ENCODE peak calls at places on chromosomes 7 and 10, in nine cellular contexts. One of them, this sample, is unnamed.

GRCh38 chr10:29276251-29276850 is 12.5 kb upstream of the LYZL1 start:
- DNase-seq in psoas muscle: no peak
- DNase-seq in fibroblast of lung: no peak
- DNase-seq in GM20000: no peak
- DNase-seq in nephron progenitor cell: no peak
- DNase-seq in hepatocyte: no peak
- DNase-seq in Caco-2: no peak
- DNase-seq in endothelial cell: no peak
- DNase-seq in MCF 10A: no peak
- DNase-seq in this sample: no peak

GRCh38 chr7:132485600-132486594 is 90.4 kb downstream of the PLXNA4 start:
- DNase-seq in GM20000: no peak
- DNase-seq in hepatocyte: no peak
- DNase-seq in endothelial cell: no peak
- DNase-seq in nephron progenitor cell: no peak
- DNase-seq in MCF 10A: no peak
- DNase-seq in Caco-2: no peak
- DNase-seq in psoas muscle: peak; percentile 66
- DNase-seq in fibroblast of lung: peak; percentile 38
- DNase-seq in this sample: no peak

GRCh38 chr7:15581352-15581951 is 19.6 kb upstream of the AGMO start:
- DNase-seq in MCF 10A: no peak
- DNase-seq in fibroblast of lung: no peak
- DNase-seq in hepatocyte: no peak
- DNase-seq in GM20000: no peak
- DNase-seq in Caco-2: no peak
- DNase-seq in psoas muscle: no peak
- DNase-seq in nephron progenitor cell: no peak
- DNase-seq in endothelial cell: no peak
- DNase-seq in this sample: no peak

GRCh38 chr7:151104411-151105235 is 18.3 kb downstream of the AGAP3 start:
- DNase-seq in MCF 10A: no peak
- DNase-seq in GM20000: no peak
- DNase-seq in psoas muscle: no peak
- DNase-seq in hepatocyte: no peak
- DNase-seq in fibroblast of lung: peak; percentile 94
- DNase-seq in nephron progenitor cell: no peak
- DNase-seq in endothelial cell: no peak
- DNase-seq in Caco-2: no peak
- DNase-seq in this sample: no peak

GRCh38 chr7:130734525-130735272 is 692 bp upstream of the KLF14 start:
- DNase-seq in endothelial cell: no peak
- DNase-seq in GM20000: peak; percentile 19
- DNase-seq in hepatocyte: no peak
- DNase-seq in Caco-2: no peak
- DNase-seq in psoas muscle: no peak
- DNase-seq in fibroblast of lung: no peak
- DNase-seq in MCF 10A: no peak
- DNase-seq in nephron progenitor cell: no peak
- DNase-seq in this sample: no peak

GRCh38 chr10:96017227-96017687 is 26.1 kb upstream of the CCNJ start:
- DNase-seq in hepatocyte: peak; percentile 82
- DNase-seq in GM20000: peak; percentile 68
- DNase-seq in endothelial cell: peak; percentile 56
- DNase-seq in psoas muscle: no peak
- DNase-seq in MCF 10A: peak; percentile 75
- DNase-seq in fibroblast of lung: peak; percentile 34
- DNase-seq in Caco-2: peak; percentile 75
- DNase-seq in nephron progenitor cell: peak; percentile 36
- DNase-seq in this sample: peak; percentile 36

GRCh38 chr7:28813238-28813962 is 144.7 kb downstream of the TRIL start:
- DNase-seq in GM20000: no peak
- DNase-seq in psoas muscle: peak; percentile 55
- DNase-seq in endothelial cell: no peak
- DNase-seq in fibroblast of lung: no peak
- DNase-seq in nephron progenitor cell: no peak
- DNase-seq in MCF 10A: no peak
- DNase-seq in Caco-2: no peak
- DNase-seq in hepatocyte: no peak
- DNase-seq in this sample: no peak

GRCh38 chr10:125056161-125057132 is 103.9 kb downstream of the CTBP2 start:
- DNase-seq in hepatocyte: no peak
- DNase-seq in psoas muscle: peak; percentile 69
- DNase-seq in nephron progenitor cell: no peak
- DNase-seq in MCF 10A: no peak
- DNase-seq in GM20000: no peak
- DNase-seq in Caco-2: no peak
- DNase-seq in endothelial cell: no peak
- DNase-seq in fibroblast of lung: no peak
- DNase-seq in this sample: no peak

GRCh38 chr10:52300599-52301277 is 13.3 kb upstream of the DKK1 start:
- DNase-seq in hepatocyte: no peak
- DNase-seq in MCF 10A: no peak
- DNase-seq in GM20000: no peak
- DNase-seq in nephron progenitor cell: no peak
- DNase-seq in Caco-2: no peak
- DNase-seq in endothelial cell: no peak
- DNase-seq in psoas muscle: no peak
- DNase-seq in fibroblast of lung: no peak
- DNase-seq in this sample: no peak

GRCh38 chr7:138886501-138886917 is 88.5 kb upstream of the ATP6V0A4 start:
- DNase-seq in hepatocyte: peak; percentile 76
- DNase-seq in endothelial cell: peak; percentile 27
- DNase-seq in GM20000: peak; percentile 75
- DNase-seq in MCF 10A: peak; percentile 72
- DNase-seq in Caco-2: peak; percentile 55
- DNase-seq in psoas muscle: no peak
- DNase-seq in fibroblast of lung: peak; percentile 59
- DNase-seq in nephron progenitor cell: no peak
- DNase-seq in this sample: no peak

GRCh38 chr7:3000566-3000965 is 43.1 kb downstream of the CARD11 start:
- DNase-seq in Caco-2: no peak
- DNase-seq in psoas muscle: no peak
- DNase-seq in GM20000: no peak
- DNase-seq in fibroblast of lung: no peak
- DNase-seq in endothelial cell: no peak
- DNase-seq in MCF 10A: no peak
- DNase-seq in nephron progenitor cell: no peak
- DNase-seq in hepatocyte: no peak
- DNase-seq in this sample: no peak

GRCh38 chr10:85648279-85648754 is 718.3 kb downstream of the GRID1 start:
- DNase-seq in fibroblast of lung: peak; percentile 27
- DNase-seq in hepatocyte: peak; percentile 33
- DNase-seq in nephron progenitor cell: no peak
- DNase-seq in GM20000: no peak
- DNase-seq in MCF 10A: peak; percentile 73
- DNase-seq in endothelial cell: no peak
- DNase-seq in Caco-2: no peak
- DNase-seq in psoas muscle: peak; percentile 56
- DNase-seq in this sample: no peak

GRCh38 chr10:31520982-31521381 is 202.0 kb downstream of the ZEB1 start:
- DNase-seq in fibroblast of lung: no peak
- DNase-seq in endothelial cell: no peak
- DNase-seq in Caco-2: no peak
- DNase-seq in nephron progenitor cell: no peak
- DNase-seq in psoas muscle: no peak
- DNase-seq in GM20000: no peak
- DNase-seq in hepatocyte: no peak
- DNase-seq in MCF 10A: no peak
- DNase-seq in this sample: no peak

GRCh38 chr7:106959753-106960152 is 84.8 kb upstream of the PRKAR2B start:
- DNase-seq in fibroblast of lung: no peak
- DNase-seq in hepatocyte: peak; percentile 18
- DNase-seq in GM20000: peak; percentile 11
- DNase-seq in endothelial cell: peak; percentile 45
- DNase-seq in MCF 10A: peak; percentile 10
- DNase-seq in psoas muscle: no peak
- DNase-seq in Caco-2: peak; percentile 14
- DNase-seq in nephron progenitor cell: peak; percentile 21
- DNase-seq in this sample: peak; percentile 15

GRCh38 chr7:45160374-45160773 is 2.8 kb downstream of the RAMP3 start:
- DNase-seq in hepatocyte: no peak
- DNase-seq in fibroblast of lung: no peak
- DNase-seq in MCF 10A: no peak
- DNase-seq in psoas muscle: peak; percentile 14
- DNase-seq in endothelial cell: no peak
- DNase-seq in GM20000: peak; percentile 60
- DNase-seq in nephron progenitor cell: no peak
- DNase-seq in Caco-2: no peak
- DNase-seq in this sample: no peak

GRCh38 chr10:119098576-119098975 is 5.3 kb upstream of the DENND10 start:
- DNase-seq in fibroblast of lung: no peak
- DNase-seq in nephron progenitor cell: no peak
- DNase-seq in hepatocyte: no peak
- DNase-seq in Caco-2: no peak
- DNase-seq in GM20000: no peak
- DNase-seq in MCF 10A: no peak
- DNase-seq in endothelial cell: no peak
- DNase-seq in psoas muscle: no peak
- DNase-seq in this sample: no peak

GRCh38 chr10:4656576-4657194 is 169.3 kb upstream of the AKR1E2 start:
- DNase-seq in Caco-2: peak; percentile 71
- DNase-seq in nephron progenitor cell: peak; percentile 57
- DNase-seq in fibroblast of lung: peak; percentile 53
- DNase-seq in MCF 10A: peak; percentile 76
- DNase-seq in psoas muscle: peak; percentile 63
- DNase-seq in hepatocyte: peak; percentile 83
- DNase-seq in GM20000: peak; percentile 38
- DNase-seq in endothelial cell: peak; percentile 62
- DNase-seq in this sample: peak; percentile 28

GRCh38 chr10:30056767-30057355 is 2.5 kb downstream of the JCAD start:
- DNase-seq in endothelial cell: no peak
- DNase-seq in fibroblast of lung: peak; percentile 33
- DNase-seq in Caco-2: no peak
- DNase-seq in psoas muscle: no peak
- DNase-seq in nephron progenitor cell: peak; percentile 35
- DNase-seq in hepatocyte: no peak
- DNase-seq in MCF 10A: no peak
- DNase-seq in GM20000: no peak
- DNase-seq in this sample: no peak

GRCh38 chr7:102836977-102837376 is 75.8 kb upstream of the LRRC17 start:
- DNase-seq in MCF 10A: no peak
- DNase-seq in nephron progenitor cell: no peak
- DNase-seq in hepatocyte: no peak
- DNase-seq in endothelial cell: no peak
- DNase-seq in psoas muscle: no peak
- DNase-seq in Caco-2: no peak
- DNase-seq in GM20000: no peak
- DNase-seq in fibroblast of lung: no peak
- DNase-seq in this sample: no peak

GRCh38 chr10:19549503-19549902 is 266.7 kb upstream of the PLXDC2 start:
- DNase-seq in endothelial cell: no peak
- DNase-seq in psoas muscle: no peak
- DNase-seq in nephron progenitor cell: no peak
- DNase-seq in MCF 10A: peak; percentile 53
- DNase-seq in fibroblast of lung: no peak
- DNase-seq in hepatocyte: no peak
- DNase-seq in Caco-2: no peak
- DNase-seq in GM20000: no peak
- DNase-seq in this sample: no peak

GRCh38 chr10:7056216-7056615 is 354.6 kb downstream of the SFMBT2 start:
- DNase-seq in Caco-2: no peak
- DNase-seq in hepatocyte: no peak
- DNase-seq in MCF 10A: no peak
- DNase-seq in fibroblast of lung: no peak
- DNase-seq in nephron progenitor cell: no peak
- DNase-seq in psoas muscle: no peak
- DNase-seq in GM20000: no peak
- DNase-seq in endothelial cell: no peak
- DNase-seq in this sample: no peak

GRCh38 chr10:7053195-7053594 is 357.6 kb downstream of the SFMBT2 start:
- DNase-seq in hepatocyte: no peak
- DNase-seq in endothelial cell: no peak
- DNase-seq in Caco-2: no peak
- DNase-seq in GM20000: no peak
- DNase-seq in psoas muscle: no peak
- DNase-seq in MCF 10A: no peak
- DNase-seq in nephron progenitor cell: no peak
- DNase-seq in fibroblast of lung: no peak
- DNase-seq in this sample: no peak

GRCh38 chr10:7054915-7055314 is 355.9 kb downstream of the SFMBT2 start:
- DNase-seq in psoas muscle: no peak
- DNase-seq in MCF 10A: peak; percentile 52
- DNase-seq in GM20000: peak; percentile 22
- DNase-seq in fibroblast of lung: no peak
- DNase-seq in endothelial cell: no peak
- DNase-seq in nephron progenitor cell: peak; percentile 6
- DNase-seq in Caco-2: no peak
- DNase-seq in hepatocyte: no peak
- DNase-seq in this sample: no peak
- TF ChIP-seq CTCF in psoas muscle: no peak
- TF ChIP-seq CTCF in MCF 10A: peak; percentile 31
- TF ChIP-seq CTCF in GM20000: no peak
- TF ChIP-seq CTCF in fibroblast of lung: peak; percentile 68
- TF ChIP-seq CTCF in endothelial cell: peak; percentile 23
- TF ChIP-seq CTCF in nephron progenitor cell: peak; percentile 40
- TF ChIP-seq CTCF in Caco-2: no peak
- TF ChIP-seq CTCF in hepatocyte: no peak
- TF ChIP-seq CTCF in this sample: peak; percentile 39

GRCh38 chr10:122499491-122499941 is 38.2 kb downstream of the HTRA1 start:
- DNase-seq in fibroblast of lung: peak; percentile 44
- DNase-seq in endothelial cell: no peak
- DNase-seq in GM20000: no peak
- DNase-seq in hepatocyte: no peak
- DNase-seq in nephron progenitor cell: no peak
- DNase-seq in Caco-2: no peak
- DNase-seq in psoas muscle: no peak
- DNase-seq in MCF 10A: no peak
- DNase-seq in this sample: no peak
- TF ChIP-seq CTCF in fibroblast of lung: no peak
- TF ChIP-seq CTCF in endothelial cell: no peak
- TF ChIP-seq CTCF in GM20000: no peak
- TF ChIP-seq CTCF in hepatocyte: no peak
- TF ChIP-seq CTCF in nephron progenitor cell: no peak
- TF ChIP-seq CTCF in Caco-2: no peak
- TF ChIP-seq CTCF in psoas muscle: no peak
- TF ChIP-seq CTCF in MCF 10A: no peak
- TF ChIP-seq CTCF in this sample: no peak

GRCh38 chr10:103333934-103334520 is 16.9 kb downstream of the PCGF6 start:
- DNase-seq in psoas muscle: no peak
- DNase-seq in endothelial cell: no peak
- DNase-seq in hepatocyte: peak; percentile 17
- DNase-seq in MCF 10A: peak; percentile 36
- DNase-seq in nephron progenitor cell: no peak
- DNase-seq in fibroblast of lung: peak; percentile 9
- DNase-seq in GM20000: peak; percentile 18
- DNase-seq in Caco-2: no peak
- DNase-seq in this sample: no peak
- TF ChIP-seq CTCF in psoas muscle: peak; percentile 67
- TF ChIP-seq CTCF in endothelial cell: peak; percentile 65
- TF ChIP-seq CTCF in hepatocyte: peak; percentile 64
- TF ChIP-seq CTCF in MCF 10A: peak; percentile 44
- TF ChIP-seq CTCF in nephron progenitor cell: peak; percentile 64
- TF ChIP-seq CTCF in fibroblast of lung: peak; percentile 59
- TF ChIP-seq CTCF in GM20000: no peak
- TF ChIP-seq CTCF in Caco-2: peak; percentile 69
- TF ChIP-seq CTCF in this sample: peak; percentile 77

GRCh38 chr10:99973190-99973589 is 36.6 kb downstream of the DNMBP start:
- DNase-seq in MCF 10A: no peak
- DNase-seq in psoas muscle: no peak
- DNase-seq in GM20000: no peak
- DNase-seq in endothelial cell: no peak
- DNase-seq in nephron progenitor cell: no peak
- DNase-seq in Caco-2: no peak
- DNase-seq in hepatocyte: no peak
- DNase-seq in fibroblast of lung: no peak
- DNase-seq in this sample: no peak
- TF ChIP-seq CTCF in MCF 10A: peak; percentile 36
- TF ChIP-seq CTCF in psoas muscle: peak; percentile 17
- TF ChIP-seq CTCF in GM20000: no peak
- TF ChIP-seq CTCF in endothelial cell: no peak
- TF ChIP-seq CTCF in nephron progenitor cell: no peak
- TF ChIP-seq CTCF in Caco-2: peak; percentile 19
- TF ChIP-seq CTCF in hepatocyte: peak; percentile 58
- TF ChIP-seq CTCF in fibroblast of lung: peak; percentile 47
- TF ChIP-seq CTCF in this sample: peak; percentile 9